ENCODE peak calls at places on chromosomes 11 and 22, in four cellular contexts. X is fibroblast of pulmonary artery, G is B cell, B is COR-L47. P is an unnamed sample.

GRCh38 chr11:76236092-76237026 is 30.1 kb upstream of the WNT11 start:
- DNase-seq in X (peak; percentile 52), G (peak; percentile 69), B (no peak), P (peak; percentile 79)

GRCh38 chr11:64449381-64450167 is 90.6 kb downstream of the RPS6KA4 start:
- DNase-seq in X (peak; percentile 56), G (peak; percentile 83), B (peak; percentile 78), P (peak; percentile 91)

GRCh38 chr11:62548545-62549335 is 2.1 kb upstream of the AHNAK start:
- DNase-seq in X (peak; percentile 66), G (no peak), B (no peak), P (no peak)

GRCh38 chr11:66744485-66745355 is 15.7 kb upstream of the SPTBN2 start:
- DNase-seq in X (peak; percentile 63), G (peak; percentile 95), B (peak; percentile 89), P (peak; percentile 99)

GRCh38 chr11:103109818-103110388 is 677 bp downstream of the DYNC2H1 start:
- DNase-seq in X (no peak), G (no peak), B (no peak), P (peak; percentile 13)

GRCh38 chr11:117560786-117561530 is 233.3 kb downstream of the CEP164 start:
- DNase-seq in X (no peak), G (no peak), B (peak; percentile 30), P (no peak)

GRCh38 chr11:111574373-111575230 is 27.6 kb upstream of the SIK2 start:
- DNase-seq in X (no peak), G (no peak), B (no peak), P (no peak)

GRCh38 chr11:27076121-27076589 is 35.5 kb downstream of the BBOX1 start:
- DNase-seq in X (no peak), G (no peak), B (peak; percentile 55), P (no peak)

GRCh38 chr11:134932761-134933160 is 520.7 kb upstream of the B3GAT1 start:
- DNase-seq in X (no peak), G (no peak), B (no peak), P (no peak)

GRCh38 chr22:17109976-17110375 is 11.2 kb downstream of the TMEM121B start:
- DNase-seq in X (no peak), G (no peak), B (no peak), P (no peak)

GRCh38 chr11:69433741-69434140 is 47.7 kb upstream of the LINC01488 start:
- DNase-seq in X (no peak), G (no peak), B (no peak), P (no peak)

GRCh38 chr11:14380947-14381555 is 22.1 kb upstream of the RRAS2 start:
- DNase-seq in X (peak; percentile 49), G (peak; percentile 87), B (peak; percentile 41), P (peak; percentile 64)

GRCh38 chr22:49687333-49687732 is 140.3 kb downstream of the BRD1 start:
- DNase-seq in X (no peak), G (no peak), B (no peak), P (no peak)

GRCh38 chr11:40186401-40187091 is 1272.9 kb downstream of the LRRC4C start:
- DNase-seq in X (no peak), G (no peak), B (no peak), P (no peak)

GRCh38 chr11:45390407-45390806 is 104.3 kb upstream of the SYT13 start:
- DNase-seq in X (no peak), G (no peak), B (peak; percentile 55), P (no peak)

GRCh38 chr11:62713343-62713742 is 5.9 kb downstream of the GNG3 start:
- DNase-seq in X (no peak), G (no peak), B (no peak), P (no peak)

GRCh38 chr11:7278314-7278917 is 26.7 kb downstream of the SYT9 start:
- DNase-seq in X (peak; percentile 57), G (peak; percentile 8), B (no peak), P (peak; percentile 40)

GRCh38 chr11:104286129-104286528 is 122.2 kb upstream of the PDGFD start:
- DNase-seq in X (peak; percentile 20), G (no peak), B (no peak), P (no peak)

GRCh38 chr22:25078591-25078990 is 121.1 kb upstream of the CRYBB3 start:
- DNase-seq in X (no peak), G (no peak), B (no peak), P (no peak)

GRCh38 chr11:135069884-135070283 is 657.8 kb upstream of the B3GAT1 start:
- DNase-seq in X (no peak), G (no peak), B (no peak), P (no peak)

GRCh38 chr11:29255401-29255800 is 761.4 kb downstream of the KCNA4 start:
- DNase-seq in X (no peak), G (no peak), B (no peak), P (no peak)

GRCh38 chr22:45576273-45576625 is 73.6 kb downstream of the FBLN1 start:
- DNase-seq in X (no peak), G (no peak), B (no peak), P (no peak)

GRCh38 chr11:2445107-2445947 is 519 bp downstream of the KCNQ1 start:
- DNase-seq in X (no peak), G (peak; percentile 60), B (no peak), P (no peak)

GRCh38 chr22:20080776-20081654 is 974 bp downstream of the DGCR8 start:
- DNase-seq in X (peak; percentile 56), G (no peak), B (peak; percentile 41), P (no peak)

GRCh38 chr11:95884364-95884763 is 39.5 kb downstream of the MTMR2 start:
- DNase-seq in X (peak; percentile 59), G (no peak), B (no peak), P (no peak)

P was measured in GM13976.